ENCODE peak calls at places on chromosomes 16 and 17, in nine cellular contexts. K is astrocyte of the spinal cord; T is skeletal muscle cell; I is body of pancreas; Z is transverse colon; H is cardiac muscle cell; B is naive thymus-derived CD4-positive, alpha-beta T cell; Q is neuronal stem cell; E is spleen. L is an unnamed sample.

GRCh38 chr17:50115744-50116143 is 14.2 kb downstream of the SAMD14 start:
- DNase-seq in K (no peak), T (no peak), I (no peak), Z (no peak), H (no peak), B (no peak), Q (no peak), E (no peak), L (no peak)

GRCh38 chr17:19004601-19005441 is at the start of gene FAM83G:
- DNase-seq in K (peak), T (no peak), I (peak), Z (peak), H (peak), B (peak), Q (no peak), E (peak), L (peak)

GRCh38 chr17:48016112-48016511 is 21.5 kb downstream of the COPZ2 start:
- DNase-seq in K (no peak), T (no peak), I (no peak), Z (no peak), H (peak), B (no peak), Q (no peak), E (no peak), L (no peak)

GRCh38 chr17:64694207-64694606 is 32.1 kb upstream of the SMURF2 start:
- DNase-seq in K (peak), T (peak), I (peak), Z (peak), H (peak), B (no peak), Q (no peak), E (no peak), L (peak)

GRCh38 chr16:12239953-12240485 is 263.5 kb downstream of the SNX29 start:
- DNase-seq in K (peak), T (no peak), I (no peak), Z (no peak), H (peak), B (no peak), Q (no peak), E (no peak), L (no peak)

GRCh38 chr17:17892731-17893130 is 55.9 kb upstream of the SREBF1 start:
- DNase-seq in K (no peak), T (no peak), I (no peak), Z (no peak), H (no peak), B (no peak), Q (no peak), E (no peak), L (no peak)

GRCh38 chr17:48194097-48194550 is 86.6 kb downstream of the SNX11 start:
- DNase-seq in K (peak), T (peak), I (no peak), Z (no peak), H (no peak), B (peak), Q (no peak), E (no peak), L (no peak)

GRCh38 chr16:11259655-11260595 is 3.9 kb upstream of the SOCS1 start:
- DNase-seq in K (no peak), T (no peak), I (no peak), Z (no peak), H (no peak), B (no peak), Q (no peak), E (no peak), L (no peak)

GRCh38 chr16:22297871-22298733 is 893 bp downstream of the POLR3E start:
- DNase-seq in K (peak), T (peak), I (peak), Z (peak), H (peak), B (peak), Q (peak), E (peak), L (peak)

GRCh38 chr17:57918017-57918895 is 37.0 kb downstream of the CUEDC1 start:
- DNase-seq in K (peak), T (no peak), I (no peak), Z (no peak), H (peak), B (no peak), Q (no peak), E (no peak), L (no peak)

GRCh38 chr17:4009164-4009785 is 45.0 kb upstream of the ATP2A3 start:
- DNase-seq in K (no peak), T (no peak), I (peak), Z (no peak), H (no peak), B (no peak), Q (no peak), E (no peak), L (no peak)

GRCh38 chr17:38430822-38431221 is 2.6 kb downstream of the ARHGAP23 start:
- DNase-seq in K (no peak), T (no peak), I (no peak), Z (no peak), H (no peak), B (no peak), Q (no peak), E (no peak), L (no peak)

GRCh38 chr16:17335826-17336492 is 134.8 kb downstream of the XYLT1 start:
- DNase-seq in K (no peak), T (no peak), I (no peak), Z (no peak), H (no peak), B (no peak), Q (no peak), E (no peak), L (no peak)

GRCh38 chr17:31488264-31488981 is 96.9 kb downstream of the RAB11FIP4 start:
- DNase-seq in K (no peak), T (no peak), I (peak), Z (peak), H (no peak), B (no peak), Q (no peak), E (peak), L (no peak)

GRCh38 chr16:11263737-11264136 is 5.4 kb downstream of the TNP2 start:
- DNase-seq in K (no peak), T (no peak), I (no peak), Z (no peak), H (no peak), B (peak), Q (no peak), E (no peak), L (no peak)

GRCh38 chr16:15482068-15482747 is 47.8 kb downstream of the BMERB1 start:
- DNase-seq in K (peak), T (peak), I (peak), Z (peak), H (peak), B (no peak), Q (no peak), E (no peak), L (peak)

GRCh38 chr16:50403491-50403890 is 34.7 kb upstream of the BRD7 start:
- DNase-seq in K (no peak), T (no peak), I (peak), Z (no peak), H (no peak), B (no peak), Q (no peak), E (no peak), L (peak)

GRCh38 chr17:1076299-1076981 is 79.5 kb downstream of the TIMM22 start:
- DNase-seq in K (no peak), T (no peak), I (no peak), Z (no peak), H (no peak), B (no peak), Q (no peak), E (peak), L (no peak)

GRCh38 chr17:80706454-80706853 is 161.8 kb downstream of the RPTOR start:
- DNase-seq in K (no peak), T (no peak), I (no peak), Z (no peak), H (no peak), B (no peak), Q (no peak), E (no peak), L (no peak)

GRCh38 chr17:40608061-40608581 is 39.5 kb downstream of the SMARCE1 start:
- DNase-seq in K (no peak), T (no peak), I (no peak), Z (no peak), H (no peak), B (peak), Q (no peak), E (no peak), L (no peak)

GRCh38 chr16:10665166-10665565 is 29.6 kb downstream of the TEKT5 start:
- DNase-seq in K (no peak), T (no peak), I (no peak), Z (no peak), H (no peak), B (no peak), Q (no peak), E (no peak), L (no peak)

GRCh38 chr17:7204828-7205461 is 14.7 kb downstream of the DLG4 start:
- DNase-seq in K (peak), T (peak), I (peak), Z (peak), H (peak), B (peak), Q (peak), E (peak), L (peak)

GRCh38 chr17:60630352-60630751 is 30.4 kb downstream of the PPM1D start:
- DNase-seq in K (peak), T (no peak), I (no peak), Z (peak), H (peak), B (no peak), Q (no peak), E (no peak), L (peak)

GRCh38 chr17:31559647-31560501 is 168.4 kb downstream of the RAB11FIP4 start:
- DNase-seq in K (peak), T (no peak), I (peak), Z (no peak), H (no peak), B (no peak), Q (no peak), E (no peak), L (no peak)

GRCh38 chr17:9256361-9256943 is 235.1 kb downstream of the NTN1 start:
- DNase-seq in K (no peak), T (no peak), I (no peak), Z (no peak), H (no peak), B (no peak), Q (no peak), E (no peak), L (no peak)

GRCh38 chr17:82611140-82612058 is 36.8 kb downstream of the WDR45B start:
- DNase-seq in K (no peak), T (no peak), I (no peak), Z (no peak), H (peak), B (no peak), Q (no peak), E (no peak), L (no peak)

GRCh38 chr16:75289189-75289588 is 37.8 kb upstream of the BCAR1 start:
- DNase-seq in K (peak), T (no peak), I (peak), Z (no peak), H (peak), B (no peak), Q (no peak), E (no peak), L (no peak)

GRCh38 chr16:88549671-88550643 is 20.2 kb upstream of the ZC3H18 start:
- DNase-seq in K (no peak), T (no peak), I (no peak), Z (no peak), H (no peak), B (no peak), Q (no peak), E (peak), L (no peak)

GRCh38 chr16:70627696-70628095 is 18.7 kb upstream of the IL34 start:
- DNase-seq in K (no peak), T (no peak), I (no peak), Z (no peak), H (no peak), B (no peak), Q (no peak), E (no peak), L (no peak)

GRCh38 chr17:28092109-28092508 is 49.6 kb downstream of the NLK start:
- DNase-seq in K (no peak), T (no peak), I (no peak), Z (no peak), H (no peak), B (no peak), Q (no peak), E (no peak), L (no peak)

GRCh38 chr16:84268231-84268630 is 26.4 kb upstream of the WFDC1 start:
- DNase-seq in K (no peak), T (no peak), I (no peak), Z (no peak), H (no peak), B (no peak), Q (no peak), E (no peak), L (no peak)

GRCh38 chr16:9042533-9042932 is 48.9 kb upstream of the HAPSTR1 start:
- DNase-seq in K (no peak), T (no peak), I (no peak), Z (no peak), H (no peak), B (no peak), Q (no peak), E (no peak), L (no peak)

GRCh38 chr16:49560018-49560830 is 186.6 kb downstream of the C16orf78 start:
- DNase-seq in K (peak), T (peak), I (no peak), Z (no peak), H (peak), B (no peak), Q (no peak), E (no peak), L (no peak)

GRCh38 chr17:62648247-62648953 is 20.9 kb downstream of the MRC2 start:
- DNase-seq in K (no peak), T (no peak), I (no peak), Z (no peak), H (no peak), B (no peak), Q (no peak), E (no peak), L (peak)

DNA sequence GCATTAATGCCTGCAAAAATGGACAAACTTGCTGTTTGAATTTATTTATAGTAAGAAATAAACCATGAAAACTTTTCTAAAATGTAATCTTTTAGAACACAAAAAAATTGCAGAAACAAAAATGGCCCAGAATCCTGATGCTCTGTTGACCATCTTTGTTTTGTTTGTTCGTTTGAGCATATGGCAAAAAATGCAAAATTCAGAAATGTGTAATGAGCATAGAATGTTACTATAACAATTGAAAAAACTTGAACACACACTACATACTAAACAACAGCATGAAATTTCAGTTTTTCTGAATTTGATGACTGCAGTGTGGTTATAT is 1.1 kb upstream of the KPNA2 start:
- DNase-seq in K (no peak), T (no peak), I (no peak), Z (no peak), H (no peak), B (no peak), Q (no peak), E (no peak), L (no peak)
- H3K4me3 ChIP-seq in K (no peak), T (no peak), I (no peak), Z (peak), H (peak), B (no peak), Q (peak), E (no peak), L (peak)

DNA sequence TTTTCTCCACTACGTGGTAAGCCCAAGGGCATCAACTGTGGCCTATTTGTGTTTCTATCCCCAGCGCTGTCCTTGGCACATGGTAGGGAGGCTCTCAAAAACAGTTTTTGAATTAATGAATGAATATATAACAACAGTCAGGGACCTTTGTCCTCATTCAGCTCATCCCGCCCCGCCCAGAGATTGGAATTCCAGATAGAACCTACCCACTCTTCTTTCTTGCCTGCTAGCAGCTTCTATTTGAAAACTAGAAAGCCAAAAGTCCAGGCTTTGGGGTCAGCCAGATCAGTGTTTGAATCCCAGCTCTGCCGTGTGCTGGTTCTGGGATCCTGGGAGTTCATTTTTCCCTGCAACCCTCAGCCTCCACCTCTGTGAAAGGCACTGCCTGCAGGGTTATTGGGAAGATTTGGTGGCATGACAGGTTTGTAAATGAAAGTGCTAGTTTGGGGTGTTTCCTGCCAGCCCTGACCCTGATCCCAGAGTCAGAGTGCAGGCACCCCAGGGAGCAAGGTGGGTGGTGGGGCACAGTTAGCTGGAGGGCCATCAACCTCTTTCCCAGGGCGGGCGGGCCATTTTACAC is 4.5 kb downstream of the NHERF1 start:
- DNase-seq in K (no peak), T (no peak), I (no peak), Z (peak), H (no peak), B (no peak), Q (no peak), E (no peak), L (no peak)
- H3K4me3 ChIP-seq in K (no peak), T (no peak), I (no peak), Z (no peak), H (no peak), B (peak), Q (no peak), E (no peak), L (no peak)

GRCh38 chr17:73186283-73186682 is 6.6 kb upstream of the COG1 start:
- DNase-seq in K (no peak), T (no peak), I (no peak), Z (no peak), H (no peak), B (no peak), Q (no peak), E (no peak), L (no peak)
- H3K4me3 ChIP-seq in K (no peak), T (no peak), I (no peak), Z (no peak), H (no peak), B (no peak), Q (no peak), E (no peak), L (no peak)

GRCh38 chr17:36892112-36892838 is 45.0 kb upstream of the LHX1 start:
- DNase-seq in K (no peak), T (no peak), I (peak), Z (no peak), H (no peak), B (no peak), Q (no peak), E (no peak), L (no peak)
- H3K4me3 ChIP-seq in K (no peak), T (no peak), I (no peak), Z (no peak), H (no peak), B (no peak), Q (no peak), E (no peak), L (no peak)

GRCh38 chr16:30559690-30560089 is 1.5 kb upstream of the ZNF764 start:
- DNase-seq in K (no peak), T (no peak), I (no peak), Z (no peak), H (no peak), B (no peak), Q (no peak), E (no peak), L (no peak)

GRCh38 chr16:30565526-30565925 is 6.0 kb downstream of the ZNF688 start:
- DNase-seq in K (no peak), T (no peak), I (no peak), Z (no peak), H (no peak), B (no peak), Q (no peak), E (no peak), L (no peak)

GRCh38 chr16:30561212-30561816 is 3.1 kb upstream of the ZNF764 start:
- DNase-seq in K (no peak), T (no peak), I (peak), Z (peak), H (no peak), B (no peak), Q (no peak), E (peak), L (no peak)

GRCh38 chr16:30558789-30559377 is 709 bp upstream of the ZNF764 start:
- DNase-seq in K (no peak), T (no peak), I (no peak), Z (no peak), H (no peak), B (no peak), Q (no peak), E (no peak), L (no peak)

DNA sequence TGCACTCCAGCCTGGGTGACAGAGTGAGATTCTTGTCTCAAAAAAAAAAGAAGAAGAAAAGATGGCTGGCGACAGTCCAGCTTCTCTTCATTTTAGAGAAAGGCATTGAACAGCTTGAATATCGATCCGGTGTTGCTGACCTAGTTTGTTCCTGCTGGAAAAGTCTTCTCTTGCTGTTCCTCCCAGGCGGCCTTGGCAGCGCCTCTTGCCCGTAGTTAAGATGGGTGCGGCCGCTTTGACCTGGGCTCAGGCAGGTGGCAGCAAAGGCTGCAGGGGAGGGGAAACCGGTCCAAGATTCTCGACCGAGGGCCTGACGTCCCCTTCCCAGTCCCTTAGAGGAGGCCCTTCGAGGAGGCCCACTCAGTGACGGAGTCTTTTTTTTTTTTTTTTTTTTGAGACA is 3.8 kb upstream of the ZNF764 start:
- DNase-seq in K (no peak), T (no peak), I (no peak), Z (peak), H (no peak), B (no peak), Q (no peak), E (no peak), L (no peak)
- H3K4me3 ChIP-seq in K (no peak), T (no peak), I (no peak), Z (peak), H (no peak), B (no peak), Q (no peak), E (peak), L (peak)